ENCODE peak calls at places on chromosome 2, in seven cellular contexts. V, K, B, P, Z, L and S are unnamed samples.

GRCh38 chr2:204673877-204674276 is 128.6 kb downstream of the PARD3B start:
- DNase-seq in V (no peak), K (no peak), B (no peak), P (peak), Z (no peak), L (no peak), S (no peak)

GRCh38 chr2:208929489-208929864 is 494.4 kb upstream of the MAP2 start:
- DNase-seq in V (no peak), K (no peak), B (no peak), P (no peak), Z (no peak), L (no peak), S (no peak)

GRCh38 chr2:122446761-122447160 is 691.3 kb downstream of the TSN start:
- DNase-seq in V (no peak), K (no peak), B (no peak), P (no peak), Z (no peak), L (no peak), S (no peak)

GRCh38 chr2:10533811-10534321 is 85.7 kb upstream of the ODC1 start:
- DNase-seq in V (no peak), K (no peak), B (no peak), P (no peak), Z (no peak), L (no peak), S (no peak)

GRCh38 chr2:73776869-73777519 is 2.9 kb downstream of the DUSP11 start:
- DNase-seq in V (no peak), K (no peak), B (no peak), P (peak), Z (no peak), L (no peak), S (no peak)

GRCh38 chr2:203340791-203341487 is 12.7 kb downstream of the ABI2 start:
- DNase-seq in V (peak), K (no peak), B (no peak), P (peak), Z (no peak), L (no peak), S (no peak)

GRCh38 chr2:28080911-28081310 is 190.4 kb downstream of the BABAM2 start:
- DNase-seq in V (peak), K (no peak), B (no peak), P (peak), Z (no peak), L (no peak), S (peak)

GRCh38 chr2:140275427-140275826 is 1495.2 kb upstream of the NXPH2 start:
- DNase-seq in V (no peak), K (no peak), B (no peak), P (no peak), Z (no peak), L (no peak), S (no peak)

GRCh38 chr2:225740086-225740485 is 340.6 kb downstream of the NYAP2 start:
- DNase-seq in V (peak), K (no peak), B (no peak), P (peak), Z (no peak), L (no peak), S (no peak)

GRCh38 chr2:120686511-120687168 is 49.0 kb upstream of the GLI2 start:
- DNase-seq in V (no peak), K (no peak), B (no peak), P (no peak), Z (no peak), L (no peak), S (no peak)
- TF ChIP-seq CTCF in V (peak), K (peak), B (peak), P (peak), Z (no peak), L (no peak), S (peak)

GRCh38 chr2:70044290-70045040 is 42.8 kb upstream of the PCBP1 start:
- DNase-seq in V (no peak), K (peak), B (no peak), P (no peak), Z (no peak), L (no peak), S (no peak)
- TF ChIP-seq CTCF in V (no peak), K (no peak), B (no peak), P (no peak), Z (no peak), L (no peak), S (no peak)

GRCh38 chr2:88489181-88489580 is 36.7 kb upstream of the FOXI3 start:
- DNase-seq in V (no peak), K (no peak), B (no peak), P (no peak), Z (no peak), L (no peak), S (no peak)

GRCh38 chr2:88481937-88482336 is 29.4 kb upstream of the FOXI3 start:
- DNase-seq in V (no peak), K (no peak), B (no peak), P (peak), Z (no peak), L (no peak), S (no peak)

DNA sequence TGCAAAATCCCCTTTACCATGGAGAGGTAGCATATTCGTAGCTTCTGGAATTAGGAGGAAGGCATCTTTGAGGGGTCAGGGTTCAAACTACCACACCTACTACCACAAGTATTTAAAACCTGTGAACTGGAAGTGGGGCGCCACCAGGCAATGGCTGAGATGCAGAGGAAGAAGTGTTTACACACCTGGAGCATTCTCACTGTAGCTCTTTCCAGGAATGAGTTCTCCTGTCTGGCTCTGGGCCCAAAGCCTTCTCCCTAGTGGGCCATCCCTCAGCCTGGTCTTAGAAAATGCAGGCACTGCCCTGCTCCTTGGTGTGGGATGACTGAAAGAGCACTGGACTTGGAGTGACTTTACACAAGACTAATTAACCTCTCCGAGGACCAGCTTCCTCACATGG is 30.7 kb upstream of the FOXI3 start:
- DNase-seq in V (no peak), K (no peak), B (no peak), P (no peak), Z (no peak), L (no peak), S (no peak)
- TF ChIP-seq CTCF in V (no peak), K (no peak), B (no peak), P (no peak), Z (no peak), L (no peak), S (no peak)

DNA sequence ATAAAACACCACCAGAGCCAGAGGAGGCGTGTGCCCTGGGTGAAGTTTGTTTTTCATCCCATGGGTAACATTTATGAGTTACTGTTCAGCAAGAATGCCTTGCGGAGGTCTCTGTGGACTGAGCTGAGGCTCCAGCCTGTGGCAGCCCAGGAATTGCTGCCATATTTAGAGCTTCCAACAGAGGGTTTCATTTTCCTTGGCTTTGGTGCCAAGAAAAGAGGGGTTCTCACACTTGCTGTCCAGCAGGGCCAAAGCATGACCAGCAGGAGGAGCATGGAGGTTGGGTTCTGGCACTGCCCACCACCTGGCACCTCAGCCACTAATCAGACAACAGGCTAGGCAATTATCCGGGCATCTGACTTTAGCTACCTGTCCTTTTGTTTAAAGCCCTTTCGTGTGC is 36.7 kb downstream of the EPAS1 start:
- DNase-seq in V (no peak), K (no peak), B (no peak), P (no peak), Z (no peak), L (no peak), S (no peak)
- TF ChIP-seq CTCF in V (peak), K (peak), B (no peak), P (peak), Z (no peak), L (peak), S (no peak)

DNA sequence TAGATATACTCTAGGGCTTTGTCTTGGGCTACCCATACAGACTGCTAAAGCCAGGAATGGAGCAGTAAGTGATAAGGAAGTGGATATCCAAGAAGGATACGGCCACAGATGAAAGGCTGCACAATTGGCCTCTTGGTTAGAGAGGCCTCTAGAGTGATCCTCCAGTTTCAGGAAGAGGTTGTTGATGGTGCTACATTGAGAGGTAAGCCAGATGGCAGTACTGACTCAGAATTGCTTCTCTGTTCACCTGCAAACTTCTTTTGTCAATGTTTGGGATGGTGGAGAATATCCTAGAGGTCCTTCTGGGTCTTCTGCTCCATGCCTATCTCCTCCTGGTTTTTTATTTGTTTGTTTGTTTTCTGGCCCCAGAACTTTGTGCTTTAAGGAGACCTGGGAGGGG is 226.8 kb upstream of the LRRTM1 start:
- DNase-seq in V (no peak), K (no peak), B (no peak), P (no peak), Z (no peak), L (no peak), S (no peak)
- TF ChIP-seq CTCF in V (no peak), K (no peak), B (no peak), P (no peak), Z (no peak), L (no peak), S (no peak)

GRCh38 chr2:171225302-171225980 is 64.7 kb upstream of the TLK1 start:
- DNase-seq in V (peak), K (no peak), B (no peak), P (peak), Z (no peak), L (no peak), S (no peak)
- TF ChIP-seq CTCF in V (peak), K (no peak), B (no peak), P (peak), Z (no peak), L (no peak), S (no peak)

GRCh38 chr2:185337033-185337432 is 401.6 kb upstream of the FSIP2 start:
- DNase-seq in V (no peak), K (no peak), B (no peak), P (no peak), Z (no peak), L (no peak), S (no peak)
- TF ChIP-seq CTCF in V (no peak), K (no peak), B (no peak), P (no peak), Z (no peak), L (no peak), S (no peak)

GRCh38 chr2:54559593-54560145 is 103.5 kb downstream of the SPTBN1 start:
- DNase-seq in V (no peak), K (peak), B (no peak), P (peak), Z (no peak), L (no peak), S (no peak)

GRCh38 chr2:54561010-54561409 is 104.9 kb downstream of the SPTBN1 start:
- DNase-seq in V (no peak), K (no peak), B (no peak), P (no peak), Z (no peak), L (no peak), S (no peak)

GRCh38 chr2:54561795-54562592 is 105.9 kb downstream of the SPTBN1 start:
- DNase-seq in V (no peak), K (no peak), B (no peak), P (no peak), Z (no peak), L (no peak), S (no peak)

GRCh38 chr2:54558976-54559410 is 102.9 kb downstream of the SPTBN1 start:
- DNase-seq in V (no peak), K (no peak), B (no peak), P (no peak), Z (no peak), L (no peak), S (no peak)

GRCh38 chr2:54560146-54560881 is 104.2 kb downstream of the SPTBN1 start:
- DNase-seq in V (no peak), K (no peak), B (no peak), P (peak), Z (no peak), L (no peak), S (no peak)
- TF ChIP-seq CTCF in V (no peak), K (no peak), B (no peak), P (no peak), Z (no peak), L (peak), S (no peak)

DNA sequence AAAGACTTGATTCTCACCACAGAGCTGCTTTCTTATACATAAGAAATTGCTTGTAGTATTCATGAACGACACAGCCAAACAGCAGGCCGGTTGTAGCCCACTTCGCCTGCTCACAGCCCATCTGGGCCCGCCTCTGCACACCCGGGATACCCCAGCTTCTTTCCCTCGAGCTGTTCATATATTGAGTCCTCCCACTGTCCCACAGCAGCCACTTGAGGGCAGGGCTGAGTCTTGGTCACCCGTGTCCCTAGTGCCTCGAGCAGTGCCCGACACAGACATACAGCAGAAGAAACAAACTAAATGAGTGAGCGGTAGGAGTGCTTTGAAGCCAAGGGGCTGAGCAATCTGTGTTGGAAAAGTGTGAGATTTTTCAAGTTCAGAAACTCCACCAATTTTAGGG is 251.4 kb downstream of the KLHL29 start:
- DNase-seq in V (no peak), K (no peak), B (no peak), P (no peak), Z (no peak), L (no peak), S (no peak)
- TF ChIP-seq CTCF in V (peak), K (no peak), B (no peak), P (peak), Z (no peak), L (peak), S (no peak)